ENCODE peak calls at places on chromosomes 4 and X, in five cellular contexts. One of them, this sample, is unnamed.

GRCh38 chr4:112038861-112039260 is 106.4 kb upstream of the FAM241A start:
- DNase-seq in body of pancreas: no peak
- DNase-seq in lower lobe of right lung: no peak
- DNase-seq in colonic mucosa: no peak
- DNase-seq in hepatocyte: no peak
- DNase-seq in this sample: no peak

GRCh38 chr4:23978031-23978430 is 88.2 kb upstream of the PPARGC1A start:
- DNase-seq in body of pancreas: no peak
- DNase-seq in lower lobe of right lung: no peak
- DNase-seq in colonic mucosa: no peak
- DNase-seq in hepatocyte: no peak
- DNase-seq in this sample: no peak

GRCh38 chr4:151485541-151486131 is 76.7 kb downstream of the FHIP1A start:
- DNase-seq in body of pancreas: peak
- DNase-seq in lower lobe of right lung: no peak
- DNase-seq in colonic mucosa: no peak
- DNase-seq in hepatocyte: no peak
- DNase-seq in this sample: no peak

GRCh38 chrX:136950206-136950605 is 69.7 kb upstream of the RBMX start:
- DNase-seq in body of pancreas: no peak
- DNase-seq in lower lobe of right lung: no peak
- DNase-seq in colonic mucosa: no peak
- DNase-seq in hepatocyte: no peak
- DNase-seq in this sample: no peak

GRCh38 chr4:15147709-15148651 is 145.7 kb downstream of the CPEB2 start:
- DNase-seq in body of pancreas: no peak
- DNase-seq in lower lobe of right lung: no peak
- DNase-seq in colonic mucosa: no peak
- DNase-seq in hepatocyte: no peak
- DNase-seq in this sample: no peak

GRCh38 chr4:38572798-38573197 is 91.2 kb upstream of the KLF3 start:
- DNase-seq in body of pancreas: no peak
- DNase-seq in lower lobe of right lung: no peak
- DNase-seq in colonic mucosa: no peak
- DNase-seq in hepatocyte: no peak
- DNase-seq in this sample: no peak

GRCh38 chrX:68808686-68809357 is 20.0 kb upstream of the EFNB1 start:
- DNase-seq in body of pancreas: no peak
- DNase-seq in lower lobe of right lung: no peak
- DNase-seq in colonic mucosa: no peak
- DNase-seq in hepatocyte: no peak
- DNase-seq in this sample: no peak

GRCh38 chr4:26815199-26815598 is 45.4 kb upstream of the STIM2 start:
- DNase-seq in body of pancreas: no peak
- DNase-seq in lower lobe of right lung: no peak
- DNase-seq in colonic mucosa: no peak
- DNase-seq in hepatocyte: no peak
- DNase-seq in this sample: no peak

GRCh38 chr4:184417802-184418511 is 56.4 kb downstream of the IRF2 start:
- DNase-seq in body of pancreas: no peak
- DNase-seq in lower lobe of right lung: no peak
- DNase-seq in colonic mucosa: no peak
- DNase-seq in hepatocyte: peak
- DNase-seq in this sample: peak

GRCh38 chr4:80471701-80472100 is 136.2 kb downstream of the CFAP299 start:
- DNase-seq in body of pancreas: peak
- DNase-seq in lower lobe of right lung: peak
- DNase-seq in colonic mucosa: peak
- DNase-seq in hepatocyte: peak
- DNase-seq in this sample: no peak

GRCh38 chr4:32340591-32340990 is 1620.4 kb downstream of the PCDH7 start:
- DNase-seq in body of pancreas: no peak
- DNase-seq in lower lobe of right lung: no peak
- DNase-seq in colonic mucosa: no peak
- DNase-seq in hepatocyte: no peak
- DNase-seq in this sample: no peak

GRCh38 chr4:1207157-1207470 is 34.7 kb upstream of the SPON2 start:
- DNase-seq in body of pancreas: peak
- DNase-seq in lower lobe of right lung: peak
- DNase-seq in colonic mucosa: no peak
- DNase-seq in hepatocyte: no peak
- DNase-seq in this sample: no peak

GRCh38 chrX:2723316-2723879 is 28.4 kb upstream of the XG start:
- DNase-seq in body of pancreas: no peak
- DNase-seq in lower lobe of right lung: no peak
- DNase-seq in colonic mucosa: no peak
- DNase-seq in hepatocyte: no peak
- DNase-seq in this sample: no peak

GRCh38 chrX:19156223-19156622 is 34.0 kb upstream of the ADGRG2 start:
- DNase-seq in body of pancreas: no peak
- DNase-seq in lower lobe of right lung: no peak
- DNase-seq in colonic mucosa: peak
- DNase-seq in hepatocyte: no peak
- DNase-seq in this sample: peak

GRCh38 chrX:82451725-82452124 is 1056.4 kb upstream of the POU3F4 start:
- DNase-seq in body of pancreas: no peak
- DNase-seq in lower lobe of right lung: no peak
- DNase-seq in colonic mucosa: no peak
- DNase-seq in hepatocyte: no peak
- DNase-seq in this sample: no peak

GRCh38 chr4:967113-968104 is 6.0 kb downstream of the DGKQ start:
- DNase-seq in body of pancreas: no peak
- DNase-seq in lower lobe of right lung: no peak
- DNase-seq in colonic mucosa: no peak
- DNase-seq in hepatocyte: no peak
- DNase-seq in this sample: no peak

GRCh38 chr4:15938182-15938581 is 358 bp downstream of the FGFBP1 start:
- DNase-seq in body of pancreas: peak
- DNase-seq in lower lobe of right lung: peak
- DNase-seq in colonic mucosa: peak
- DNase-seq in hepatocyte: peak
- DNase-seq in this sample: no peak

GRCh38 chr4:15585331-15585730 is 69.8 kb downstream of the FBXL5 start:
- DNase-seq in body of pancreas: no peak
- DNase-seq in lower lobe of right lung: no peak
- DNase-seq in colonic mucosa: no peak
- DNase-seq in hepatocyte: no peak
- DNase-seq in this sample: no peak

GRCh38 chrX:109709129-109709631 is 23.9 kb downstream of the ACSL4 start:
- DNase-seq in body of pancreas: no peak
- DNase-seq in lower lobe of right lung: no peak
- DNase-seq in colonic mucosa: no peak
- DNase-seq in hepatocyte: no peak
- DNase-seq in this sample: no peak

GRCh38 chr4:24551492-24552330 is 32.6 kb downstream of the DHX15 start:
- DNase-seq in body of pancreas: no peak
- DNase-seq in lower lobe of right lung: no peak
- DNase-seq in colonic mucosa: no peak
- DNase-seq in hepatocyte: peak
- DNase-seq in this sample: no peak

GRCh38 chrX:3527166-3527565 is 180.7 kb upstream of the MXRA5 start:
- DNase-seq in body of pancreas: no peak
- DNase-seq in lower lobe of right lung: no peak
- DNase-seq in colonic mucosa: no peak
- DNase-seq in hepatocyte: no peak
- DNase-seq in this sample: no peak

GRCh38 chr4:100795581-100795980 is 277.8 kb upstream of the EMCN start:
- DNase-seq in body of pancreas: no peak
- DNase-seq in lower lobe of right lung: no peak
- DNase-seq in colonic mucosa: no peak
- DNase-seq in hepatocyte: no peak
- DNase-seq in this sample: no peak

GRCh38 chr4:153497091-153497531 is 31.0 kb downstream of the TMEM131L start:
- DNase-seq in body of pancreas: no peak
- DNase-seq in lower lobe of right lung: no peak
- DNase-seq in colonic mucosa: no peak
- DNase-seq in hepatocyte: peak
- DNase-seq in this sample: no peak

GRCh38 chrX:56564182-56564885 is 907 bp downstream of the UBQLN2 start:
- DNase-seq in body of pancreas: no peak
- DNase-seq in lower lobe of right lung: no peak
- DNase-seq in colonic mucosa: peak
- DNase-seq in hepatocyte: peak
- DNase-seq in this sample: no peak

GRCh38 chr4:158778712-158779111 is 9.9 kb downstream of the FNIP2 start:
- DNase-seq in body of pancreas: no peak
- DNase-seq in lower lobe of right lung: no peak
- DNase-seq in colonic mucosa: peak
- DNase-seq in hepatocyte: no peak
- DNase-seq in this sample: no peak

GRCh38 chrX:34332336-34332735 is 200.2 kb upstream of the FAM47A start:
- DNase-seq in body of pancreas: no peak
- DNase-seq in lower lobe of right lung: no peak
- DNase-seq in colonic mucosa: no peak
- DNase-seq in hepatocyte: no peak
- DNase-seq in this sample: no peak

GRCh38 chr4:122764808-122765189 is 32.3 kb downstream of the BBS12 start:
- DNase-seq in body of pancreas: no peak
- DNase-seq in lower lobe of right lung: no peak
- DNase-seq in colonic mucosa: no peak
- DNase-seq in hepatocyte: no peak
- DNase-seq in this sample: peak

GRCh38 chr4:155208258-155209054 is at the start of gene NPY2R:
- DNase-seq in body of pancreas: no peak
- DNase-seq in lower lobe of right lung: peak
- DNase-seq in colonic mucosa: no peak
- DNase-seq in hepatocyte: peak
- DNase-seq in this sample: no peak

GRCh38 chrX:118325453-118325852 is 20.5 kb upstream of the WDR44 start:
- DNase-seq in body of pancreas: no peak
- DNase-seq in lower lobe of right lung: no peak
- DNase-seq in colonic mucosa: no peak
- DNase-seq in hepatocyte: no peak
- DNase-seq in this sample: no peak
- TF ChIP-seq CTCF in body of pancreas: peak
- TF ChIP-seq CTCF in lower lobe of right lung: no peak
- TF ChIP-seq CTCF in colonic mucosa: no peak
- TF ChIP-seq CTCF in hepatocyte: no peak
- TF ChIP-seq CTCF in this sample: peak

GRCh38 chrX:41275661-41276609 is 58.0 kb upstream of the DDX3X start:
- DNase-seq in body of pancreas: peak
- DNase-seq in lower lobe of right lung: peak
- DNase-seq in colonic mucosa: peak
- DNase-seq in hepatocyte: peak
- DNase-seq in this sample: peak
- TF ChIP-seq CTCF in body of pancreas: peak
- TF ChIP-seq CTCF in lower lobe of right lung: peak
- TF ChIP-seq CTCF in colonic mucosa: no peak
- TF ChIP-seq CTCF in hepatocyte: peak
- TF ChIP-seq CTCF in this sample: peak

GRCh38 chr4:79015406-79015805 is 76.2 kb upstream of the PAQR3 start:
- DNase-seq in body of pancreas: no peak
- DNase-seq in lower lobe of right lung: no peak
- DNase-seq in colonic mucosa: no peak
- DNase-seq in hepatocyte: no peak
- DNase-seq in this sample: no peak
- TF ChIP-seq CTCF in body of pancreas: no peak
- TF ChIP-seq CTCF in lower lobe of right lung: no peak
- TF ChIP-seq CTCF in colonic mucosa: no peak
- TF ChIP-seq CTCF in hepatocyte: no peak
- TF ChIP-seq CTCF in this sample: no peak

GRCh38 chr4:6613676-6614651 is 26.5 kb upstream of the MRFAP1 start:
- DNase-seq in body of pancreas: no peak
- DNase-seq in lower lobe of right lung: no peak
- DNase-seq in colonic mucosa: no peak
- DNase-seq in hepatocyte: no peak
- DNase-seq in this sample: no peak

GRCh38 chr4:6612961-6613675 is 27.4 kb upstream of the MRFAP1 start:
- DNase-seq in body of pancreas: no peak
- DNase-seq in lower lobe of right lung: no peak
- DNase-seq in colonic mucosa: no peak
- DNase-seq in hepatocyte: no peak
- DNase-seq in this sample: no peak

GRCh38 chr4:6608758-6609414 is 31.6 kb upstream of the MRFAP1 start:
- DNase-seq in body of pancreas: no peak
- DNase-seq in lower lobe of right lung: no peak
- DNase-seq in colonic mucosa: no peak
- DNase-seq in hepatocyte: no peak
- DNase-seq in this sample: no peak

GRCh38 chr4:6609415-6610079 is 30.9 kb upstream of the MRFAP1 start:
- DNase-seq in body of pancreas: no peak
- DNase-seq in lower lobe of right lung: no peak
- DNase-seq in colonic mucosa: no peak
- DNase-seq in hepatocyte: no peak
- DNase-seq in this sample: no peak

DNA sequence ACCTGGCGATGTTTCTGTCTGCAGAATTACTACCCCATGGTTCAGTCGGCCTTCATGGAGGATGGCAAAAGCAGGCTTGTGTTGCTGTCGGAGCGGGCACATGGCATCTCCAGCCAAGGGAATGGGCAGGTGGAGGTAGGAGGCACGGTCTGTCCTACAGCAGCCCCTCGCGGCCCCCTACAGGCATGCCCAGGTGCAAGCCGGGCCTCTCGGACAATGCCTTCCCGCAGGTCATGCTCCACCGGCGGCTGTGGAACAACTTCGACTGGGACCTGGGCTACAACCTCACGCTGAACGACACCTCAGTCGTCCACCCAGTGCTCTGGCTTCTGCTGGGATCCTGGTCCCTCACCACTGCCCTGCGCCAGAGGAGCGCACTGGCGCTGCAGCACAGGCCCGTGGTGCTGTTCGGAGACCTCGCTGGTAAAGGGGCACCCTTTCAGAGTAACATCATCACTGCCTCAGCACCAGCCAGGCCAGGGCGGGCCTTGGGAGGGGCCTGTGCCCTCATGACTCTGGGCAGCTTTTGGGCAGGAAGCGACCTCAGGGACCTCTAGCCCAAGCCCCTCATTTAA is 29.5 kb upstream of the MRFAP1 start:
- DNase-seq in body of pancreas: no peak
- DNase-seq in lower lobe of right lung: no peak
- DNase-seq in colonic mucosa: no peak
- DNase-seq in hepatocyte: no peak
- DNase-seq in this sample: no peak
- TF ChIP-seq CTCF in body of pancreas: no peak
- TF ChIP-seq CTCF in lower lobe of right lung: no peak
- TF ChIP-seq CTCF in colonic mucosa: no peak
- TF ChIP-seq CTCF in hepatocyte: no peak
- TF ChIP-seq CTCF in this sample: no peak

GRCh38 chrX:74325130-74326059 is 21.4 kb downstream of the ZCCHC13 start:
- DNase-seq in body of pancreas: no peak
- DNase-seq in lower lobe of right lung: no peak
- DNase-seq in colonic mucosa: no peak
- DNase-seq in hepatocyte: no peak
- DNase-seq in this sample: no peak
- TF ChIP-seq CTCF in body of pancreas: no peak
- TF ChIP-seq CTCF in lower lobe of right lung: no peak
- TF ChIP-seq CTCF in colonic mucosa: no peak
- TF ChIP-seq CTCF in hepatocyte: no peak
- TF ChIP-seq CTCF in this sample: no peak

This sample was measured in AG09319.